ENCODE peak calls at places on chromosome 13, in ten cellular contexts. O is activated naive CD8-positive, alpha-beta T cell treated with anti-CD3 and anti-CD28 coated beads, Interleukin-2, amount 50 U/mL, for 24 hours; Y is hypothalamus; X is neural crest cell; F is lower lobe of right lung; L is ACHN; D is HuH-7; Q is germinal center; E is mesenchymal stem cell; P is occipital lobe. Z is an unnamed sample.

GRCh38 chr13:101639711-101640110 is 187.2 kb downstream of the ITGBL1 start:
- DNase-seq in O (no peak), Q (no peak), L (no peak), F (no peak), Y (no peak), E (no peak), D (no peak), X (no peak), P (no peak), Z (no peak)

GRCh38 chr13:19984430-19985218 is 26.1 kb downstream of the ZMYM2 start:
- DNase-seq in D (peak; percentile 16), X (no peak), Y (no peak), L (peak; percentile 39), P (no peak), F (no peak), Q (peak; percentile 62), O (no peak), E (peak; percentile 60), Z (peak; percentile 63)

GRCh38 chr13:97257800-97258799 is 36.0 kb downstream of the MBNL2 start:
- DNase-seq in L (peak; percentile 77), D (peak; percentile 44), F (no peak), Q (no peak), P (no peak), O (no peak), E (peak; percentile 98), Y (no peak), X (no peak), Z (peak; percentile 56)

GRCh38 chr13:55566779-55567178 is 1573.9 kb upstream of the PRR20A start:
- DNase-seq in F (no peak), D (no peak), Q (no peak), P (no peak), O (no peak), X (no peak), L (no peak), E (no peak), Y (no peak), Z (no peak)

GRCh38 chr13:31719214-31719613 is 20.1 kb upstream of the RXFP2 start:
- DNase-seq in D (no peak), X (no peak), O (no peak), L (no peak), Y (no peak), P (no peak), E (no peak), F (no peak), Q (no peak), Z (no peak)

GRCh38 chr13:43368003-43368402 is 344.6 kb downstream of the DNAJC15 start:
- DNase-seq in E (peak; percentile 60), Y (no peak), L (no peak), P (no peak), F (no peak), D (no peak), O (no peak), X (no peak), Q (no peak), Z (no peak)

GRCh38 chr13:57286511-57287098 is 119.6 kb downstream of the PRR20E start:
- DNase-seq in D (no peak), P (no peak), O (no peak), F (peak; percentile 40), L (no peak), E (no peak), Q (no peak), X (no peak), Y (no peak), Z (no peak)

GRCh38 chr13:70732611-70733010 is 624.4 kb upstream of the KLHL1 start:
- DNase-seq in Y (no peak), O (no peak), D (no peak), E (no peak), P (no peak), L (no peak), X (no peak), Q (no peak), F (no peak), Z (no peak)